ENCODE peak calls at places on chromosomes 4 and X, in four cellular contexts. A, I, R and Q are unnamed samples.

GRCh38 chr4:158036998-158037397 is 135.8 kb downstream of the GASK1B start:
- DNase-seq in A (no peak), R (no peak), I (no peak), Q (no peak)

GRCh38 chrX:38154340-38154739 is 66.3 kb downstream of the SRPX start:
- DNase-seq in I (no peak), R (no peak), A (no peak), Q (no peak)

GRCh38 chr4:20638825-20639224 is 61.4 kb upstream of the PACRGL start:
- DNase-seq in A (no peak), R (no peak), I (no peak), Q (no peak)

GRCh38 chr4:20254517-20255250 is 3.0 kb downstream of the SLIT2 start:
- DNase-seq in I (no peak), A (no peak), R (peak; percentile 48), Q (peak; percentile 44)

GRCh38 chr4:168717852-168718251 is 221.0 kb downstream of the PALLD start:
- DNase-seq in I (no peak), A (no peak), R (peak; percentile 91), Q (peak; percentile 58)

GRCh38 chr4:15893967-15894366 is 44.6 kb downstream of the FGFBP1 start:
- DNase-seq in A (no peak), I (no peak), R (peak; percentile 99), Q (peak; percentile 95)

GRCh38 chr4:80053140-80053910 is 19.7 kb downstream of the ANTXR2 start:
- DNase-seq in R (no peak), I (no peak), A (no peak), Q (peak; percentile 59)

GRCh38 chr4:4763815-4764202 is 95.7 kb upstream of the MSX1 start:
- DNase-seq in I (no peak), R (no peak), A (no peak), Q (peak; percentile 43)

GRCh38 chr4:53734584-53735363 is 143.5 kb upstream of the LNX1 start:
- DNase-seq in I (no peak), R (peak; percentile 81), A (no peak), Q (peak; percentile 73)

DNA sequence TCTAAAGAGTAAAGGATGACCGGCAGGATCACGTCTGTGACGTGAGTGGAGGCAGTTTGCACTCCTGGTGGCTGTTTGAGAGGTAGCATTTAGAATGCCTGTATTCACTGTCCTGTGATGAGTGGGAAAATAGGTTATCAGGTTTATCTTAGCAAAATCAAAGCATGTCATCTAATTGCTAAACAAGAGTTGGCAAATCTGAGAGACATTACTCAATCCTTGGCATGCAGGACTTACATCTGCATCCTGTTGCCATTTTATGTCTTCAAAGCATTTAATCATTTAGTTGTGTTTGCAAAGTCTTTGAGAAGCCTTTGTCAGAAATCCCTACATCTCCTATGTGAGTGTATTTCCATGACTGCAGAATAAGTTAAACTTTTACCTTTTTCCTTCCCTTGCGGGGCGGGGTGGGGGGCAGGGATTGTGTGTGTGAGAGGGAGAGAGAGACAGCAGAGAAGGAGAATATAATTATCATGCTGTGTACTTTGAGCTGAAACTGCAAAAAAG is 41.4 kb upstream of the MSANTD1 start:
- DNase-seq in I (no peak), A (no peak), R (no peak), Q (peak; percentile 77)
- TF ChIP-seq CTCF in I (no peak), A (no peak), R (no peak), Q (peak; percentile 40)

GRCh38 chrX:103274284-103274683 is 2.3 kb downstream of the TCEAL5 start:
- DNase-seq in A (no peak), R (no peak), I (no peak), Q (no peak)

GRCh38 chrX:103275947-103276567 is 493 bp downstream of the TCEAL5 start:
- DNase-seq in I (no peak), A (no peak), R (no peak), Q (no peak)

GRCh38 chrX:103276581-103277002 is at the start of gene TCEAL5:
- DNase-seq in I (no peak), A (no peak), R (no peak), Q (no peak)
- H3K4me3 ChIP-seq in I (no peak within 1 kb of the TSS), A (no peak within 1 kb of the TSS), R (no peak within 1 kb of the TSS), Q (no peak within 1 kb of the TSS)

DNA sequence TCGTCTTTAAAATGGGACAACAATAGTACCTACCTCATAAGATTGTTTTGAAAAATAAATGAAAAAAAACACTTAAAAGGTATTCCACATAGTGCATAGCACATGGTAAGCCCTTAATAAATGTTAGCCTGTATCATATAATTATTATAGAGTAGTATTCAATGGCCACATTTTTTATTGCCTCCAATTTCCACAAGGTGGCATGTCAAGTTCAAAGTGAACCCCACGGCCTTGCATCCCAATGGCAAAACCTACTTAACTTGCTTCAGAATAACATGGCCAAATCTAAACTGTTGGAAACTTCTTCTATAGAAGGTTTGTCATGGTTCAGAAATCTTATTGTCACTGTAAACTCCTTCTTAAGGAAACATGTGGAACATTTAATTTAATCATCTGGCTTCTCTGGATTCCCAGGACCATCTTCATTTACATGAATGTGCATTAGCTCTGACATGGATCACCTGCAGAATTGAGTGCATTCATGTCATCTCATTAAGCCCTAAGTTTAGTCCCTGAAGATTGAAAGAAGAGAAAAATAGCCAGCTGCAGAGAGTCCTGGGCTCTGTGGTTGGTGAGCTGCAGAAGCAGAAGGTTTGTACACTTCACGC is 60.9 kb downstream of the ANXA3 start:
- DNase-seq in I (peak; percentile 26), A (no peak), R (no peak), Q (peak; percentile 73)
- TF ChIP-seq CTCF in I (peak; percentile 56), A (peak; percentile 44), R (peak; percentile 49), Q (peak; percentile 71)

DNA sequence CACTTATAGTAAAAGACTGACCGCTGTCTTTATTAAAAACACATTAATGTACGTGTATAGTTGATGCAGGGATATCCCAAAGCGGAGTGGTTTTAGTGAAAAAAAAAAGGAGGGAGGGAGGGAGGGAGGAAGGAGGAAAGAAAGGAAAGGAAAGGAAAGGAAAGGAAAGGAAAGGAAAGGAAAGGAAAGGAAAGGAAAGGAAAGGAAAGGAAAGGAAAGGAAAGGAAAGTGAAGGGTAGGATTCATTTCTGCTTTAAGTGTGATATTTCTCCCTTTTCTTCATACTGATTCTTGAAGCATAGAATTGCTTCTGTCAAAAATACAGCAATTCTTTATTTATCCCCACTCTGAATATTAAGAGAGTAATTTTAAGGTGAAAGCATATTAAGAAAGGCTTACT is 504.9 kb downstream of the PPP4R3C start:
- DNase-seq in A (no peak), I (no peak), R (no peak), Q (no peak)
- H3K4me3 ChIP-seq in A (no peak overlapping the region), I (no peak overlapping the region), R (no peak overlapping the region), Q (no peak overlapping the region)

DNA sequence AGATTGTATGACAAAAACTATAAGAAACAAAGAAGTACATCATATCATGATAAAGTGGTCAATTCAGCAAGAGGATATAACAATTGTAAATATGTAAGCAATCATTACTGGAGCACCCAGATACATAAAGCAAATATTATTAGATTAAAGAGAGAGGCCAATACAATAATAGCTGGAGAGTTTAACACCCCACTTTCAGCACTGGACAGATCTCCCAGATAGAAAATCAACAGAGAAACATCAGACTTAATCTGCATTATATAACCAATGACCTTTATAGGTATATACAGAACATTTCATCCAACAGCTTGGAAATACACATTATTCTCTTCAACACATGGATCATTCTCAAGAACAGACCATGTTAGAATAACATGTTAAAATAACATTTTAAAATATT is 128.4 kb downstream of the SPOCK3 start:
- DNase-seq in I (no peak), R (no peak), A (no peak), Q (no peak)
- TF ChIP-seq CTCF in I (no peak), R (no peak), A (no peak), Q (no peak)

GRCh38 chrX:34580069-34580468 is 77.0 kb downstream of the TMEM47 start:
- DNase-seq in A (no peak), I (no peak), R (no peak), Q (no peak)

GRCh38 chrX:34586507-34586906 is 70.6 kb downstream of the TMEM47 start:
- DNase-seq in A (no peak), I (no peak), R (no peak), Q (no peak)

GRCh38 chrX:34586936-34587335 is 70.1 kb downstream of the TMEM47 start:
- DNase-seq in I (no peak), R (no peak), A (no peak), Q (no peak)

GRCh38 chrX:34585561-34585960 is 71.5 kb downstream of the TMEM47 start:
- DNase-seq in A (no peak), I (no peak), R (no peak), Q (no peak)

GRCh38 chrX:34584781-34585180 is 72.3 kb downstream of the TMEM47 start:
- DNase-seq in I (no peak), R (no peak), A (no peak), Q (no peak)
- H3K4me3 ChIP-seq in I (no peak overlapping the region), R (no peak overlapping the region), A (no peak overlapping the region), Q (no peak overlapping the region)

GRCh38 chr4:179626687-179627086 is 2184.4 kb upstream of the AGA start:
- DNase-seq in I (no peak), A (no peak), R (no peak), Q (no peak)

GRCh38 chr4:179624768-179625181 is 2182.5 kb upstream of the AGA start:
- DNase-seq in I (no peak), A (no peak), R (peak; percentile 87), Q (peak; percentile 0)

GRCh38 chr4:179625391-179625790 is 2183.2 kb upstream of the AGA start:
- DNase-seq in I (no peak), A (no peak), R (peak; percentile 93), Q (no peak)
- TF ChIP-seq CTCF in I (no peak), A (no peak), R (peak; percentile 19), Q (no peak)

GRCh38 chr4:24843121-24843520 is 47.7 kb downstream of the SOD3 start:
- DNase-seq in I (no peak), A (no peak), R (no peak), Q (no peak)

GRCh38 chr4:24846716-24847115 is 51.3 kb downstream of the SOD3 start:
- DNase-seq in I (no peak), A (no peak), R (no peak), Q (no peak)

GRCh38 chr4:24845132-24845531 is 49.8 kb downstream of the SOD3 start:
- DNase-seq in I (no peak), R (no peak), A (no peak), Q (no peak)

GRCh38 chr4:24842356-24842755 is 47.0 kb downstream of the SOD3 start:
- DNase-seq in A (no peak), R (no peak), I (peak; percentile 38), Q (no peak)

DNA sequence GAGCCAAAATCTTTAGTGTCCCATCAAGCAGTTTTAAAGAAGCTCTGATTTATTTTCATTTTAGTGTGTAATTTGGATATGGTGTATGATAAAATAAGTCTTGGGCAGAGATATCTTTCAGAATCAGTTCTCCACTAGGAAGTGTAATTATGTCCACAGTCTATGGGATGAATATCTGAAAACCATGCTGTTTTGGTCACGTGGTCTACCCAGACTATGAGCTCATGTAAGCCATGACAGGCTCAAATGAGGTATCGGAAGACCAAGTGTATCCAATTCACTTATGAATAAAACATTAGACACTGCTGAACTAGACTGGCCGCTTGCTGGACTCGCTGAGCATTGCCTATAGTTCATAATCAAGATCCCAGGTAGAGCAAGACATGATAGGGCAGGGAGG is 50.5 kb downstream of the SOD3 start:
- DNase-seq in R (no peak), I (no peak), A (no peak), Q (no peak)
- H3K4me3 ChIP-seq in R (no peak overlapping the region), I (no peak overlapping the region), A (no peak overlapping the region), Q (no peak overlapping the region)